ENCODE peak calls at places on chromosomes 1 and 21, in seven cellular contexts. One of them, this sample, is unnamed.

GRCh38 chr21:31180256-31181088 is 142.2 kb upstream of the KRTAP19-8 start:
- DNase-seq in HCT116: peak; percentile 24
- DNase-seq in GM23338: peak; percentile 69
- DNase-seq in neural progenitor cell: peak; percentile 30
- DNase-seq in PC-3: peak; percentile 71
- DNase-seq in MM.1S: peak; percentile 59
- DNase-seq in GM23248: peak; percentile 68
- DNase-seq in this sample: peak; percentile 56

GRCh38 chr1:25698252-25698651 is 81.7 kb downstream of the MAN1C1 start:
- DNase-seq in HCT116: no peak
- DNase-seq in GM23338: no peak
- DNase-seq in PC-3: no peak
- DNase-seq in neural progenitor cell: no peak
- DNase-seq in MM.1S: no peak
- DNase-seq in GM23248: no peak
- DNase-seq in this sample: peak; percentile 19

GRCh38 chr1:181033799-181034391 is at the start of gene MR1:
- DNase-seq in GM23248: peak; percentile 88
- DNase-seq in GM23338: peak; percentile 61
- DNase-seq in neural progenitor cell: peak; percentile 35
- DNase-seq in MM.1S: peak; percentile 98
- DNase-seq in PC-3: peak; percentile 81
- DNase-seq in HCT116: peak; percentile 81
- DNase-seq in this sample: peak; percentile 73

GRCh38 chr1:61782771-61783170 is 40.5 kb downstream of the PATJ start:
- DNase-seq in GM23248: no peak
- DNase-seq in MM.1S: peak; percentile 64
- DNase-seq in PC-3: no peak
- DNase-seq in HCT116: no peak
- DNase-seq in GM23338: no peak
- DNase-seq in neural progenitor cell: no peak
- DNase-seq in this sample: no peak

GRCh38 chr1:94228640-94229375 is 8.6 kb downstream of the ARHGAP29 start:
- DNase-seq in MM.1S: no peak
- DNase-seq in GM23248: peak; percentile 59
- DNase-seq in GM23338: no peak
- DNase-seq in PC-3: no peak
- DNase-seq in neural progenitor cell: no peak
- DNase-seq in HCT116: no peak
- DNase-seq in this sample: no peak

GRCh38 chr1:88462481-88463261 is 221.4 kb upstream of the PKN2 start:
- DNase-seq in GM23248: peak; percentile 75
- DNase-seq in HCT116: no peak
- DNase-seq in MM.1S: peak; percentile 30
- DNase-seq in neural progenitor cell: peak; percentile 87
- DNase-seq in PC-3: peak; percentile 17
- DNase-seq in GM23338: peak; percentile 80
- DNase-seq in this sample: peak; percentile 75

GRCh38 chr1:204041803-204042505 is 31.0 kb upstream of the SOX13 start:
- DNase-seq in PC-3: no peak
- DNase-seq in neural progenitor cell: no peak
- DNase-seq in GM23248: peak; percentile 85
- DNase-seq in MM.1S: no peak
- DNase-seq in GM23338: no peak
- DNase-seq in HCT116: no peak
- DNase-seq in this sample: no peak

GRCh38 chr1:68191717-68192116 is 40.6 kb downstream of the WLS start:
- DNase-seq in HCT116: no peak
- DNase-seq in GM23248: no peak
- DNase-seq in MM.1S: no peak
- DNase-seq in PC-3: no peak
- DNase-seq in neural progenitor cell: no peak
- DNase-seq in GM23338: no peak
- DNase-seq in this sample: no peak

GRCh38 chr1:3213730-3214129 is 144.7 kb downstream of the PRDM16 start:
- DNase-seq in MM.1S: no peak
- DNase-seq in GM23338: no peak
- DNase-seq in PC-3: no peak
- DNase-seq in HCT116: no peak
- DNase-seq in GM23248: no peak
- DNase-seq in neural progenitor cell: no peak
- DNase-seq in this sample: peak; percentile 37

GRCh38 chr1:172638885-172639831 is 19.7 kb upstream of the FASLG start:
- DNase-seq in MM.1S: no peak
- DNase-seq in HCT116: peak; percentile 59
- DNase-seq in GM23338: no peak
- DNase-seq in GM23248: peak; percentile 93
- DNase-seq in neural progenitor cell: no peak
- DNase-seq in PC-3: peak; percentile 100
- DNase-seq in this sample: no peak

GRCh38 chr1:172149377-172149776 is 271.1 kb upstream of the C1orf105 start:
- DNase-seq in neural progenitor cell: no peak
- DNase-seq in GM23338: no peak
- DNase-seq in MM.1S: no peak
- DNase-seq in GM23248: peak; percentile 29
- DNase-seq in PC-3: no peak
- DNase-seq in HCT116: no peak
- DNase-seq in this sample: no peak

GRCh38 chr21:23887709-23888303 is 1719.5 kb downstream of the MRPL39 start:
- DNase-seq in GM23338: no peak
- DNase-seq in HCT116: no peak
- DNase-seq in neural progenitor cell: no peak
- DNase-seq in GM23248: no peak
- DNase-seq in PC-3: no peak
- DNase-seq in MM.1S: peak; percentile 81
- DNase-seq in this sample: no peak

GRCh38 chr1:153682730-153683129 is 4.2 kb downstream of the NPR1 start:
- DNase-seq in GM23338: no peak
- DNase-seq in HCT116: no peak
- DNase-seq in neural progenitor cell: no peak
- DNase-seq in GM23248: no peak
- DNase-seq in PC-3: no peak
- DNase-seq in MM.1S: no peak
- DNase-seq in this sample: no peak

GRCh38 chr1:153680120-153680403 is 1.6 kb downstream of the NPR1 start:
- DNase-seq in HCT116: no peak
- DNase-seq in MM.1S: no peak
- DNase-seq in GM23338: peak; percentile 67
- DNase-seq in GM23248: no peak
- DNase-seq in neural progenitor cell: no peak
- DNase-seq in PC-3: no peak
- DNase-seq in this sample: no peak

GRCh38 chr1:153678519-153679336 is at the start of gene NPR1:
- DNase-seq in GM23338: peak; percentile 78
- DNase-seq in MM.1S: no peak
- DNase-seq in HCT116: no peak
- DNase-seq in neural progenitor cell: peak; percentile 49
- DNase-seq in PC-3: no peak
- DNase-seq in GM23248: peak; percentile 74
- DNase-seq in this sample: peak; percentile 60

GRCh38 chr1:153679337-153680119 is 1.0 kb downstream of the NPR1 start:
- DNase-seq in MM.1S: no peak
- DNase-seq in neural progenitor cell: peak; percentile 70
- DNase-seq in HCT116: no peak
- DNase-seq in GM23338: peak; percentile 57
- DNase-seq in GM23248: peak; percentile 52
- DNase-seq in PC-3: no peak
- DNase-seq in this sample: peak; percentile 43

GRCh38 chr1:153677718-153678518 is 570 bp upstream of the NPR1 start:
- DNase-seq in HCT116: peak; percentile 22
- DNase-seq in neural progenitor cell: peak; percentile 81
- DNase-seq in GM23338: peak; percentile 85
- DNase-seq in MM.1S: peak; percentile 47
- DNase-seq in PC-3: peak; percentile 70
- DNase-seq in GM23248: peak; percentile 69
- DNase-seq in this sample: peak; percentile 70
- TF ChIP-seq EZH2 in HCT116: no peak
- TF ChIP-seq EZH2 in neural progenitor cell: no peak
- TF ChIP-seq EZH2 in GM23338: no peak
- TF ChIP-seq EZH2 in MM.1S: no peak
- TF ChIP-seq EZH2 in PC-3: no peak
- TF ChIP-seq EZH2 in GM23248: peak; percentile 50
- TF ChIP-seq EZH2 in this sample: peak; percentile 24

GRCh38 chr1:161091796-161092507 is 2.6 kb upstream of the NECTIN4 start:
- DNase-seq in neural progenitor cell: no peak
- DNase-seq in GM23338: no peak
- DNase-seq in GM23248: no peak
- DNase-seq in HCT116: no peak
- DNase-seq in PC-3: no peak
- DNase-seq in MM.1S: no peak
- DNase-seq in this sample: no peak

GRCh38 chr1:161090617-161091016 is 1.3 kb upstream of the NECTIN4 start:
- DNase-seq in GM23338: no peak
- DNase-seq in neural progenitor cell: no peak
- DNase-seq in PC-3: no peak
- DNase-seq in MM.1S: no peak
- DNase-seq in HCT116: no peak
- DNase-seq in GM23248: no peak
- DNase-seq in this sample: no peak

GRCh38 chr1:161091093-161091492 is 1.7 kb upstream of the NECTIN4 start:
- DNase-seq in MM.1S: no peak
- DNase-seq in GM23248: no peak
- DNase-seq in HCT116: no peak
- DNase-seq in PC-3: no peak
- DNase-seq in GM23338: no peak
- DNase-seq in neural progenitor cell: no peak
- DNase-seq in this sample: no peak

GRCh38 chr1:161094481-161094880 is 3.7 kb upstream of the KLHDC9 start:
- DNase-seq in neural progenitor cell: no peak
- DNase-seq in GM23248: no peak
- DNase-seq in PC-3: no peak
- DNase-seq in MM.1S: no peak
- DNase-seq in GM23338: no peak
- DNase-seq in HCT116: no peak
- DNase-seq in this sample: no peak

GRCh38 chr1:161092621-161093028 is 3.3 kb upstream of the NECTIN4 start:
- DNase-seq in neural progenitor cell: no peak
- DNase-seq in GM23338: no peak
- DNase-seq in HCT116: no peak
- DNase-seq in PC-3: peak; percentile 94
- DNase-seq in MM.1S: no peak
- DNase-seq in GM23248: peak; percentile 61
- DNase-seq in this sample: no peak
- H3K27ac ChIP-seq in neural progenitor cell: no peak overlapping the region
- H3K27ac ChIP-seq in GM23338: no peak overlapping the region
- H3K27ac ChIP-seq in HCT116: no peak overlapping the region
- H3K27ac ChIP-seq in PC-3: peak overlapping the region; percentile 68
- H3K27ac ChIP-seq in MM.1S: no peak overlapping the region
- H3K27ac ChIP-seq in GM23248: no peak overlapping the region
- H3K27ac ChIP-seq in this sample: no peak overlapping the region

GRCh38 chr1:15442119-15442518 is 3.9 kb downstream of the CTRC start:
- DNase-seq in GM23338: no peak
- DNase-seq in neural progenitor cell: no peak
- DNase-seq in MM.1S: no peak
- DNase-seq in HCT116: no peak
- DNase-seq in PC-3: no peak
- DNase-seq in GM23248: no peak
- DNase-seq in this sample: no peak

GRCh38 chr1:15442759-15443158 is 4.5 kb downstream of the CTRC start:
- DNase-seq in PC-3: no peak
- DNase-seq in MM.1S: no peak
- DNase-seq in GM23248: no peak
- DNase-seq in neural progenitor cell: no peak
- DNase-seq in GM23338: no peak
- DNase-seq in HCT116: no peak
- DNase-seq in this sample: no peak

GRCh38 chr1:15441247-15441646 is 3.0 kb downstream of the CTRC start:
- DNase-seq in PC-3: no peak
- DNase-seq in MM.1S: no peak
- DNase-seq in HCT116: no peak
- DNase-seq in neural progenitor cell: no peak
- DNase-seq in GM23338: no peak
- DNase-seq in GM23248: no peak
- DNase-seq in this sample: no peak

GRCh38 chr1:15444476-15445389 is 6.5 kb downstream of the CTRC start:
- DNase-seq in neural progenitor cell: no peak
- DNase-seq in HCT116: no peak
- DNase-seq in PC-3: no peak
- DNase-seq in GM23338: no peak
- DNase-seq in MM.1S: no peak
- DNase-seq in GM23248: no peak
- DNase-seq in this sample: no peak

GRCh38 chr1:15443281-15443680 is 5.0 kb downstream of the CTRC start:
- DNase-seq in HCT116: no peak
- DNase-seq in GM23248: no peak
- DNase-seq in MM.1S: no peak
- DNase-seq in PC-3: no peak
- DNase-seq in GM23338: no peak
- DNase-seq in neural progenitor cell: no peak
- DNase-seq in this sample: no peak
- TF ChIP-seq EZH2phosphoT487 in HCT116: no peak
- TF ChIP-seq EZH2phosphoT487 in GM23248: no peak
- TF ChIP-seq EZH2phosphoT487 in MM.1S: no peak
- TF ChIP-seq EZH2phosphoT487 in PC-3: no peak
- TF ChIP-seq EZH2phosphoT487 in GM23338: no peak
- TF ChIP-seq EZH2phosphoT487 in neural progenitor cell: no peak
- TF ChIP-seq EZH2phosphoT487 in this sample: no peak

GRCh38 chr1:220527279-220528048 is 472 bp upstream of the MARK1 start:
- DNase-seq in HCT116: no peak
- DNase-seq in PC-3: peak; percentile 20
- DNase-seq in GM23248: peak; percentile 15
- DNase-seq in neural progenitor cell: peak; percentile 38
- DNase-seq in MM.1S: no peak
- DNase-seq in GM23338: peak; percentile 46
- DNase-seq in this sample: peak; percentile 28
- TF ChIP-seq EZH2 in HCT116: no peak
- TF ChIP-seq EZH2 in PC-3: peak; percentile 90
- TF ChIP-seq EZH2 in GM23248: peak; percentile 88
- TF ChIP-seq EZH2 in neural progenitor cell: no peak
- TF ChIP-seq EZH2 in MM.1S: no peak
- TF ChIP-seq EZH2 in GM23338: no peak
- TF ChIP-seq EZH2 in this sample: no peak

DNA sequence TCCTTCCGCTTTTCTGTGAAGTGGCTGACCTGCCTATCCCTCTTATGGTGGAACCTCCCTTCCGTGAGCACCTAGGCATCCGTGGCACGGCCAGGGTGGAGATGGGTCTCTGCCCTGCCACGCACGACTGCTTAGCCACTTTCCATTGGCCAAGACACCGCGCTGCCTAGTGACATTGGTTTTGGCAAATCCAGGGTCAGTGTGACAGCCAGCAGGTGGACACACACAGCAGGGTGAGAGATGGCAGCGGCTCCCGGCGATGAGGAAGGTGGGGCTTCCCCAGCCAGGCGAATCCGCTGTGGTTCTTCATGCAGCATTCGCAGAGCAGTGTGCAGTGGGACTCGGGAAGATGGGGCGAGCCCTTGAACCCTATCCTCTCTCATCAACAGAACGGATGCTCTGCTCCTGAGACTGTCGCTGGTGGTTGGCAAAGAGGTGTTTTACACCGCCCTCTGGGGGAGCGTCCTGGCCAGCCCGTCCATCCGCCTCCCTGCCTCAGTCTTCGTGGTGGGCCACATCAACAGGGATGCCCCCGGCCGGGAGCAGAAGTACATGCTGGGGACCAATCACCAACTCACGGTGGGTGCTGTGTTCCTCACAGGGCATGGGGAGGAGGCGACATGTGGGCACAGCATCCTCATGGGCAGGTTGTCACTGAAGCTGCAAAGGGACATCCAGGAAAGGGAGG is 51.8 kb downstream of the DOP1B start:
- DNase-seq in PC-3: no peak
- DNase-seq in neural progenitor cell: no peak
- DNase-seq in GM23338: no peak
- DNase-seq in MM.1S: no peak
- DNase-seq in HCT116: no peak
- DNase-seq in GM23248: no peak
- DNase-seq in this sample: no peak
- H3K27ac ChIP-seq in PC-3: peak overlapping the region; percentile 61
- H3K27ac ChIP-seq in neural progenitor cell: no peak overlapping the region
- H3K27ac ChIP-seq in GM23338: no peak overlapping the region
- H3K27ac ChIP-seq in MM.1S: no peak overlapping the region
- H3K27ac ChIP-seq in HCT116: no peak overlapping the region
- H3K27ac ChIP-seq in GM23248: no peak overlapping the region
- H3K27ac ChIP-seq in this sample: no peak overlapping the region

GRCh38 chr1:163202833-163203451 is at the start of gene RGS5:
- DNase-seq in GM23338: peak; percentile 93
- DNase-seq in PC-3: no peak
- DNase-seq in HCT116: no peak
- DNase-seq in neural progenitor cell: peak; percentile 77
- DNase-seq in MM.1S: no peak
- DNase-seq in GM23248: peak; percentile 22
- DNase-seq in this sample: no peak
- TF ChIP-seq EZH2phosphoT487 in GM23338: no peak
- TF ChIP-seq EZH2phosphoT487 in PC-3: no peak
- TF ChIP-seq EZH2phosphoT487 in HCT116: no peak
- TF ChIP-seq EZH2phosphoT487 in neural progenitor cell: no peak
- TF ChIP-seq EZH2phosphoT487 in MM.1S: no peak
- TF ChIP-seq EZH2phosphoT487 in GM23248: no peak
- TF ChIP-seq EZH2phosphoT487 in this sample: no peak

This sample was measured in hepatocyte.